ENCODE peak calls at places on chromosomes 12 and 14, in four cellular contexts. S, O, P and E are unnamed samples.

GRCh38 chr12:85872497-85873091 is 1.5 kb upstream of the NTS start:
- DNase-seq in S (peak; percentile 43), O (no peak), P (no peak), E (peak; percentile 4)

GRCh38 chr12:95942106-95942531 is 295 bp downstream of the CCDC38 start:
- DNase-seq in S (no peak), O (no peak), P (no peak), E (no peak)

GRCh38 chr14:87824261-87824660 is 168.7 kb downstream of the GALC start:
- DNase-seq in S (no peak), O (no peak), P (no peak), E (no peak)

GRCh38 chr12:64452559-64453329 is 824 bp downstream of the TBK1 start:
- DNase-seq in S (peak; percentile 73), O (peak; percentile 49), P (no peak), E (peak; percentile 84)

GRCh38 chr12:25590021-25590721 is 37.1 kb upstream of the LMNTD1 start:
- DNase-seq in S (no peak), O (no peak), P (no peak), E (no peak)

GRCh38 chr14:73290279-73290678 is 53.0 kb downstream of the PAPLN start:
- DNase-seq in S (no peak), O (no peak), P (no peak), E (no peak)

GRCh38 chr14:100536721-100537700 is 50.2 kb downstream of the BEGAIN start:
- DNase-seq in S (no peak), O (peak; percentile 14), P (peak; percentile 12), E (no peak)

GRCh38 chr12:1907652-1908611 is 10.5 kb downstream of the CACNA2D4 start:
- DNase-seq in S (no peak), O (peak; percentile 80), P (no peak), E (no peak)

GRCh38 chr12:13069380-13069779 is 25.2 kb downstream of the FAM234B start:
- DNase-seq in S (no peak), O (no peak), P (no peak), E (no peak)

GRCh38 chr14:92927396-92928257 is 4.7 kb downstream of the CHGA start:
- DNase-seq in S (no peak), O (no peak), P (no peak), E (peak; percentile 82)

GRCh38 chr12:17971850-17972249 is 118.1 kb downstream of the RERGL start:
- DNase-seq in S (no peak), O (no peak), P (no peak), E (no peak)

GRCh38 chr12:100795193-100796179 is 910 bp downstream of the ANO4 start:
- DNase-seq in S (no peak), O (no peak), P (no peak), E (no peak)

GRCh38 chr14:71632440-71632946 is 299.7 kb upstream of the RGS6 start:
- DNase-seq in S (no peak), O (no peak), P (no peak), E (no peak)

GRCh38 chr14:50599700-50600444 is 39.9 kb downstream of the ATL1 start:
- DNase-seq in S (peak; percentile 31), O (no peak), P (no peak), E (peak; percentile 63)

GRCh38 chr14:96146131-96146771 is 58.4 kb upstream of the BDKRB2 start:
- DNase-seq in S (peak; percentile 49), O (no peak), P (no peak), E (peak; percentile 44)

GRCh38 chr14:24443053-24443683 is 592 bp upstream of the SDR39U1 start:
- DNase-seq in S (no peak), O (no peak), P (no peak), E (no peak)

GRCh38 chr12:93733358-93733757 is 56.2 kb downstream of the CRADD start:
- DNase-seq in S (no peak), O (no peak), P (peak; percentile 68), E (no peak)

GRCh38 chr14:94632305-94632590 is 20.1 kb downstream of the SERPINA3 start:
- DNase-seq in S (no peak), O (no peak), P (no peak), E (no peak)

GRCh38 chr14:55115861-55116245 is 13.2 kb upstream of the LGALS3 start:
- DNase-seq in S (no peak), O (no peak), P (no peak), E (no peak)

GRCh38 chr14:55118761-55119160 is 10.3 kb upstream of the LGALS3 start:
- DNase-seq in S (no peak), O (no peak), P (no peak), E (no peak)

GRCh38 chr14:55116246-55117030 is 12.6 kb upstream of the LGALS3 start:
- DNase-seq in S (no peak), O (peak; percentile 76), P (no peak), E (no peak)

GRCh38 chr14:55115433-55115832 is 13.6 kb upstream of the LGALS3 start:
- DNase-seq in S (no peak), O (no peak), P (no peak), E (no peak)

GRCh38 chr14:55117816-55118441 is 11.1 kb upstream of the LGALS3 start:
- DNase-seq in S (no peak), O (no peak), P (no peak), E (peak; percentile 73)
- H3K27ac ChIP-seq in S (no peak overlapping the region), O (peak overlapping the region; percentile 79), P (peak overlapping the region; percentile 84), E (peak overlapping the region; percentile 14)

GRCh38 chr12:77584860-77585259 is 245.8 kb upstream of the NAV3 start:
- DNase-seq in S (no peak), O (no peak), P (no peak), E (peak; percentile 3)
- TF ChIP-seq CTCF in S (no peak), O (no peak), P (no peak), E (no peak)

GRCh38 chr14:98501335-98501734 is 770.7 kb downstream of the BCL11B start:
- DNase-seq in S (no peak), O (no peak), P (no peak), E (peak; percentile 89)

GRCh38 chr14:98501836-98502235 is 770.2 kb downstream of the BCL11B start:
- DNase-seq in S (no peak), O (no peak), P (no peak), E (no peak)

GRCh38 chr14:98498019-98498885 is 773.7 kb downstream of the BCL11B start:
- DNase-seq in S (no peak), O (no peak), P (no peak), E (peak; percentile 68)

GRCh38 chr14:98507269-98507668 is 764.7 kb downstream of the BCL11B start:
- DNase-seq in S (no peak), O (no peak), P (no peak), E (peak; percentile 86)

GRCh38 chr14:98503086-98503815 is 768.7 kb downstream of the BCL11B start:
- DNase-seq in S (no peak), O (no peak), P (no peak), E (peak; percentile 88)
- H3K27me3 ChIP-seq in S (no peaks in the 10 kb centered on the region), O (no peaks in the 10 kb centered on the region), P (peaks cover 8% of the 10 kb centered on the region), E (no peaks in the 10 kb centered on the region)

GRCh38 chr14:52907949-52908348 is 42.9 kb downstream of the FERMT2 start:
- DNase-seq in S (no peak), O (no peak), P (no peak), E (no peak)
- H3K27ac ChIP-seq in S (no peak overlapping the region), O (no peak overlapping the region), P (no peak overlapping the region), E (no peak overlapping the region)

DNA sequence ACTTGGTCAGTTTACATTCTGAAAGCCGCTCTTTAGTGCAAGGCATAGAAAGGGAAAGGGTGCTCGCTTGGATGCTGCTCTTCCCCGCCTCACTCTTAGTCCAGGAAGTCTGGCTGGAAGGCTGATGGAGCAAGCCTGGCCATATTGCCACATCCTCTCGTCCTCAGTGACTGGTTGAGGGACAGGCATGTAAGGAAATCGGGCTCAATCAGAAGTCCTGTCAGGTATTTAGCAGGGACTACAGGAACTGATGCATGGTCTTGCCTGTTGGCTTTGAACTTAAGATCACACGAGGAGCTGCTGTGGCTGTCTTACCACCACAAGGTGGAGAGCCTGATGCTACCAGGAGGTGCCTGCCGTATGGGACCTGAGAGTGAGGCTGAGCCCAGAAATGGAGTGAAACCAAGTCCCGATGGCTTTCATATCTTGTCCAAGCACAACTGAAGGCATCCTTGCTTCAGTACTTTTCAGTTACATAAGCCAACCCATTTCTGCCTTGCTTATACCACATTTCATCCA is 10.7 kb upstream of the C12orf75 start:
- DNase-seq in S (no peak), O (no peak), P (no peak), E (no peak)
- TF ChIP-seq CTCF in S (no peak), O (no peak), P (no peak), E (peak; percentile 13)